ENCODE peak calls at places on chromosomes 4 and X, in four cellular contexts. O, H, L and D are unnamed samples.

GRCh38 chr4:109434007-109434792 is 585 bp downstream of the SEC24B start:
- DNase-seq in O (peak; percentile 52), H (peak; percentile 15), L (peak; percentile 41), D (peak; percentile 3)

GRCh38 chrX:25968920-25969319 is 169.2 kb upstream of the MAGEB18 start:
- DNase-seq in O (peak; percentile 68), H (no peak), L (no peak), D (no peak)

GRCh38 chr4:17094209-17094608 is 195.8 kb upstream of the LDB2 start:
- DNase-seq in O (no peak), H (no peak), L (no peak), D (no peak)

GRCh38 chrX:16882702-16883486 is 12.7 kb upstream of the RBBP7 start:
- DNase-seq in O (peak; percentile 69), H (peak; percentile 41), L (peak; percentile 69), D (peak; percentile 8)

GRCh38 chrX:15790766-15791380 is 589 bp downstream of the ZRSR2 start:
- DNase-seq in O (no peak), H (no peak), L (no peak), D (no peak)

GRCh38 chr4:69823481-69824186 is 36.3 kb downstream of the SULT1E1 start:
- DNase-seq in O (peak; percentile 53), H (peak; percentile 7), L (no peak), D (peak; percentile 13)

GRCh38 chrX:69133561-69134542 is 31.4 kb downstream of the PJA1 start:
- DNase-seq in O (peak; percentile 96), H (no peak), L (peak; percentile 40), D (no peak)

GRCh38 chrX:152902502-152902820 is 4.6 kb downstream of the ZNF185 start:
- DNase-seq in O (no peak), H (no peak), L (no peak), D (no peak)

GRCh38 chr4:86788826-86789225 is 60.4 kb downstream of the SLC10A6 start:
- DNase-seq in O (peak; percentile 68), H (no peak), L (no peak), D (no peak)

GRCh38 chr4:32662803-32663202 is 1942.6 kb downstream of the PCDH7 start:
- DNase-seq in O (no peak), H (no peak), L (no peak), D (no peak)

GRCh38 chr4:32658019-32658418 is 1937.8 kb downstream of the PCDH7 start:
- DNase-seq in O (peak; percentile 49), H (no peak), L (no peak), D (no peak)

GRCh38 chr4:32661229-32661628 is 1941.1 kb downstream of the PCDH7 start:
- DNase-seq in O (no peak), H (no peak), L (no peak), D (no peak)
- H3K27me3 ChIP-seq in O (no peaks in the 10 kb centered on the region), H (no peaks in the 10 kb centered on the region), L (no peaks in the 10 kb centered on the region), D (no peaks in the 10 kb centered on the region)

GRCh38 chrX:67503453-67503852 is 40.4 kb upstream of the AR start:
- DNase-seq in O (no peak), H (no peak), L (no peak), D (no peak)

GRCh38 chrX:67503004-67503403 is 40.8 kb upstream of the AR start:
- DNase-seq in O (no peak), H (no peak), L (no peak), D (no peak)

DNA sequence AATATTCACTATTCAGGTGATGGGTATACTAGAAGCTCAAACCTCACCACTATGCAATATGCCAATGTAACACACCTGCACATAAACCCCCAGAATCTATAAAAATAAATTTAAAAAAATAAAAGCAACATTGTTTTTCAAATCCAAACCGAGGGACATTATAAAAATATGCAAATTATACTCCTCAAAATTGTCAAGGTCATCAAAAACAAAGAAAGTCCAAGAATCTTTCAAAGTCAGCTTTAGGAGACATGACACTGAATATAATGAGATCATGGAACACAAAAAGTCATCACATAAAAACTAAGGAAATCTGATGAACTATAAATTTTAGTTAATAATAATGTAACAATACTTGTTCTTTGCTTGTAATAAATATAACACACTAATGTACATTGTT is 43.2 kb upstream of the AR start:
- DNase-seq in O (no peak), H (no peak), L (no peak), D (no peak)
- H3K27me3 ChIP-seq in O (no peaks in the 10 kb centered on the region), H (no peaks in the 10 kb centered on the region), L (no peaks in the 10 kb centered on the region), D (no peaks in the 10 kb centered on the region)

DNA sequence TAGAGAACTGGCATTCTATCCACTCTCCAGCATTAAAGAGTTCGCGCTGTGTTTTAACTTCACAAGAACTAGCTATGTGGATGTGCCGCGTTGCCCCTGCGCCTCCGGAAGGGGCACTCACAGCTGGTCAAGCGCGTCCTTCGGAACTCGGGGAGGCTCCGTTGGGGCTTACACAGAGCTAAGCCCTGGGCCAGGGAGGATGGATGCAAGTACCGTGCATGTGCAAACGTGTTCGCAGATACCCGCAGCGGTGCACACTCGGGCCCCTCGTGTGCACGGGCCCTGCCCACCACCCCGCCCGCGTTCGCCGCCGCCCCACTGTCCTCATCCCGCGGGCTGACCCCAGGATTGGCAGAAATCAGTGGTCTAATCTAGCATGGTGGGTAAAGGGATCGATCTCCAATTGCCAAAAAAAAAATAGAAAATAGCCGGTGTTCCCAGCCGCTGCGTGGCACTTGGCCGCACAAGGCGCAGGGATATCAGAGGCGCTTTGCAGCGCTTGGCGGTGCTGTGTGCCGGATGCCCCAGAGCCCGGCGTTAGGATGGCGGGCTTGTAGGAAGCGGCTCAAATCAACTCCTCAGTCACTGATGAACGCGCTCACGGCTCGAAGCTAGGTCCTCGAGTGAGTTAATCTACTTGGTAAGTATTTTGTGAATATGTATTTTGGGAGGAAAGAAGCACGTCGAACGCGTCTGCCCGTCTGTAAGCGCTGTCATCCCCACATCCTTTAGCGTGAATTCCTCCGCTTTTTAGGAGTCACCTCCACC is 988 bp upstream of the PCDH10 start:
- DNase-seq in O (peak; percentile 87), H (no peak), L (peak; percentile 18), D (no peak)
- H3K27me3 ChIP-seq in O (no peaks in the 10 kb centered on the region), H (peaks cover 12% of the 10 kb centered on the region), L (no peaks in the 10 kb centered on the region), D (peaks cover 25% of the 10 kb centered on the region)

GRCh38 chrX:134622056-134622812 is 36.0 kb downstream of the PLAC1 start:
- DNase-seq in O (peak; percentile 84), H (no peak), L (no peak), D (no peak)

GRCh38 chrX:134623293-134624045 is 34.8 kb downstream of the PLAC1 start:
- DNase-seq in O (no peak), H (no peak), L (no peak), D (no peak)

GRCh38 chrX:134624046-134624430 is 34.2 kb downstream of the PLAC1 start:
- DNase-seq in O (no peak), H (no peak), L (no peak), D (no peak)

GRCh38 chrX:134625315-134625718 is 33.0 kb downstream of the PLAC1 start:
- DNase-seq in O (no peak), H (no peak), L (no peak), D (no peak)

GRCh38 chrX:134622813-134623185 is 35.5 kb downstream of the PLAC1 start:
- DNase-seq in O (peak; percentile 29), H (no peak), L (no peak), D (no peak)
- H3K27me3 ChIP-seq in O (no peaks in the 10 kb centered on the region), H (no peaks in the 10 kb centered on the region), L (no peaks in the 10 kb centered on the region), D (no peaks in the 10 kb centered on the region)

DNA sequence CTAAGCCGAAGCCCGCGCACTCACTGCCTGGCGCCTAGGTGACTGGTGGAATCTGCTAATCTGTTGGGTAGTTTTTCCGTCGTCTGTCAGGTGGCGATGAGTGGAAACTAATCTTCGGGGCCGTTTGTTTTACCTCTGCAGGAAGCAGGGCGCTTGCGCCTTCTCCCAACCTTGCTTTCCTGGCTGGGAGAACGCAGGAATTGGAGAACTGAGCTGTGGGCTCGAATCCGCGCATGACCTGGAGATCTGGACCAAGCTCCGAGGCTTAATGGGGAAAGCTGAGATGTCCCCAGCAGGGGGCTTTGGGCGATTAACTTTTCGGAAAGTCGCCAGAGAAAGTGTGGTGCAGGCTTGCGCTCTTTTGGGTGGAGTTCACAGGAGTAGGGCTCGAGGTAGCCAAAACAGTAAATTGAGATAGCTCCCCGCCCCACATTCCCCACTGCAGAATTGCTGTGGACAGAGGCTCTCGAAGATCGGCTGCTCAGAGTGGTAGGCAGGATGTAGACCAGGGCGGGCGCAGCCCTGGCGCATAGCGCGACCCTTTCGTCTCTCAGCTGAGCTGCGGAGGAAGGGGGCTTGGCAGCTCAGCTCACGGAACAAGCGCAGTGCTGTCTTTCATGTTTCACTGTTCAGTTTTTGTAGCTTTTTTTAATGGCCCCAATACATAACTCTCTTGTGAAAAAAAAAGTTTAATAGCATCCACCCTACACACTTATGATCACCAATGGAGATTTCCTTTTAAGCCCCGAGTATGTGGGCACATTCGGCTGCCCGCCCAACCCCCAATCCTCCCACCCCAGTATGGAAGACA is 2.7 kb upstream of the FGF5 start:
- DNase-seq in O (peak; percentile 73), H (no peak), L (no peak), D (no peak)
- H3K27me3 ChIP-seq in O (peaks cover 52% of the 10 kb centered on the region), H (peaks cover 29% of the 10 kb centered on the region), L (no peaks in the 10 kb centered on the region), D (peaks cover 38% of the 10 kb centered on the region)

GRCh38 chrX:96386325-96386724 is 298.3 kb upstream of the DIAPH2 start:
- DNase-seq in O (no peak), H (no peak), L (no peak), D (no peak)

GRCh38 chrX:96379951-96380350 is 304.7 kb upstream of the DIAPH2 start:
- DNase-seq in O (no peak), H (no peak), L (no peak), D (no peak)

GRCh38 chrX:96386981-96387380 is 297.7 kb upstream of the DIAPH2 start:
- DNase-seq in O (no peak), H (no peak), L (no peak), D (no peak)

GRCh38 chrX:96382018-96382417 is 302.6 kb upstream of the DIAPH2 start:
- DNase-seq in O (no peak), H (no peak), L (no peak), D (no peak)

GRCh38 chrX:96383428-96383827 is 301.2 kb upstream of the DIAPH2 start:
- DNase-seq in O (no peak), H (no peak), L (no peak), D (no peak)
- H3K27me3 ChIP-seq in O (no peaks in the 10 kb centered on the region), H (no peaks in the 10 kb centered on the region), L (no peaks in the 10 kb centered on the region), D (no peaks in the 10 kb centered on the region)

GRCh38 chrX:40080896-40081678 is 16.7 kb downstream of the BCOR start:
- DNase-seq in O (no peak), H (no peak), L (no peak), D (no peak)

GRCh38 chrX:40083120-40083978 is 14.4 kb downstream of the BCOR start:
- DNase-seq in O (no peak), H (no peak), L (peak; percentile 44), D (no peak)

GRCh38 chrX:40079572-40079971 is 18.2 kb downstream of the BCOR start:
- DNase-seq in O (no peak), H (no peak), L (no peak), D (no peak)

GRCh38 chrX:40082447-40083119 is 15.2 kb downstream of the BCOR start:
- DNase-seq in O (no peak), H (no peak), L (no peak), D (no peak)

DNA sequence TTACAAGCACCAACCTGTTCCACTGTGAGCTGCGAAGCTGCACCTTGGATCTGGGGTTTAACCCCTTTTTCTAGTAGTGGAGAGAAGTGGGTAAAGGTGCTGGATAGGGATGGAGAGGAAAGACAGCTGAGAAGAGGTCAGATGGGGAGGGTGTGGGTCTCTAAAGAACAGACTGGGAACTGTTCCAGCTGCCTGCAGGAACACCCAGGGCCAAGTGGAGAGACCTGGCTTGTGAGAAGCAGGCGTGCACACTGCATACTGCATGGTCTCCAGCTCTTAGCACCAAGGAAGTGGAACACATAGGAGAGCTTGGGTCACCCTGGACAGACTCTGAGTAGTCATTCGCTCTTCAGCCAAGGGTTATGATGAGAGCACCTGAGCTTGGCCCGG is 16.1 kb downstream of the BCOR start:
- DNase-seq in O (no peak), H (no peak), L (no peak), D (no peak)
- H3K27me3 ChIP-seq in O (no peaks in the 10 kb centered on the region), H (no peaks in the 10 kb centered on the region), L (no peaks in the 10 kb centered on the region), D (no peaks in the 10 kb centered on the region)